ENCODE peak calls at places on chromosomes 1 and 21, in seven cellular contexts. O is OCI-LY7; R is right cardiac atrium; P is CD4-positive, alpha-beta memory T cell; Y is psoas muscle; M is BE2C; Z is aorta. D is an unnamed sample. For H3K4me1, the result is how much of the 10 kb centered on the place peaks cover.

GRCh38 chr1:119276558-119276957 is 92.0 kb upstream of the HAO2 start:
- DNase-seq in O (no peak), R (no peak), P (no peak), Y (no peak), M (no peak), Z (no peak), D (no peak)

GRCh38 chr1:165537351-165538107 is 6.3 kb upstream of the LRRC52 start:
- DNase-seq in O (no peak), R (peak), P (no peak), Y (no peak), M (no peak), Z (no peak), D (no peak)

GRCh38 chr1:219329606-219330005 is 155.9 kb downstream of the LYPLAL1 start:
- DNase-seq in O (no peak), R (no peak), P (no peak), Y (no peak), M (no peak), Z (no peak), D (no peak)

GRCh38 chr21:38448619-38449186 is 49.6 kb downstream of the ERG start:
- DNase-seq in O (no peak), R (no peak), P (no peak), Y (no peak), M (no peak), Z (no peak), D (no peak)

GRCh38 chr1:24906760-24907490 is 23.2 kb downstream of the RUNX3 start:
- DNase-seq in O (no peak), R (no peak), P (no peak), Y (no peak), M (no peak), Z (peak), D (peak)

GRCh38 chr21:42454791-42455190 is 41.2 kb downstream of the RSPH1 start:
- DNase-seq in O (no peak), R (no peak), P (no peak), Y (no peak), M (no peak), Z (no peak), D (no peak)

GRCh38 chr1:218069180-218069579 is 215.9 kb upstream of the RRP15 start:
- DNase-seq in O (no peak), R (no peak), P (no peak), Y (no peak), M (no peak), Z (no peak), D (no peak)

GRCh38 chr1:72013161-72013560 is 269.2 kb downstream of the NEGR1 start:
- DNase-seq in O (no peak), R (no peak), P (no peak), Y (no peak), M (no peak), Z (no peak), D (no peak)

GRCh38 chr1:237124856-237125462 is 83.0 kb downstream of the RYR2 start:
- DNase-seq in O (peak), R (no peak), P (no peak), Y (no peak), M (peak), Z (no peak), D (no peak)

GRCh38 chr1:212293579-212293978 is 8.4 kb downstream of the PPP2R5A start:
- DNase-seq in O (no peak), R (no peak), P (no peak), Y (no peak), M (no peak), Z (no peak), D (no peak)

GRCh38 chr21:18840239-18840638 is 436.7 kb upstream of the TMPRSS15 start:
- DNase-seq in O (peak), R (no peak), P (no peak), Y (no peak), M (peak), Z (no peak), D (no peak)

GRCh38 chr1:2233997-2234761 is 6.1 kb downstream of the SKI start:
- DNase-seq in O (no peak), R (peak), P (peak), Y (peak), M (no peak), Z (peak), D (peak)
- H3K4me1 ChIP-seq in O (under half), R (under half), P (half or more), Y (half or more), M (under half), Z (under half), D (half or more)

GRCh38 chr1:205374205-205375078 is 17.7 kb upstream of the KLHDC8A start:
- DNase-seq in O (no peak), R (no peak), P (no peak), Y (no peak), M (no peak), Z (no peak), D (no peak)
- H3K4me3 ChIP-seq in O (no peak), R (no peak), P (no peak), Y (no peak), M (no peak), Z (no peak), D (no peak)

DNA sequence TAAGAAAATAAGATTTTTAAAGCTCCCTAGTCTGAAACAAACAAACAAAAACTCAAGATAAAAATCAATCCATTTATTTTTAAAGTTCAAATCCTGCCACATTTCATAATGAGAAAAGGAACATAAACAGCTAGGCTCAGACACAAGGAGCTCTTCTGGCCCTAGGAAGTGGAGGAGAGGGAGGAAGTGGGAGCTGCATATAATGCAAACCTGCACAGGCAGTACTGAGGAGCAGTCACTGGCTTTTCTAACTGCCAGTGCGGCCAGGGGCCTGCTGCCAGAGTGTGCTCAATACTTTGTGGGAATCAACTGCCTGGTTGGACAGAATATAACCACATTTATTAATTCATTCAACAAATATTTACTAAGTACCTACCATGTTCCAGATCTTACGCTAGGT is 139.8 kb upstream of the SPATA6 start:
- DNase-seq in O (no peak), R (no peak), P (no peak), Y (no peak), M (no peak), Z (no peak), D (no peak)
- H3K4me1 ChIP-seq in O (under half), R (under half), P (under half), Y (under half), M (under half), Z (under half), D (under half)

GRCh38 chr1:222709700-222710153 is 2.6 kb downstream of the AIDA start:
- DNase-seq in O (no peak), R (no peak), P (no peak), Y (no peak), M (no peak), Z (no peak), D (no peak)
- H3K4me3 ChIP-seq in O (no peak), R (no peak), P (no peak), Y (no peak), M (peak), Z (no peak), D (no peak)

GRCh38 chr1:115430717-115431116 is 92.7 kb upstream of the NGF start:
- DNase-seq in O (no peak), R (no peak), P (no peak), Y (no peak), M (no peak), Z (no peak), D (no peak)
- H3K4me1 ChIP-seq in O (under half), R (under half), P (under half), Y (under half), M (under half), Z (under half), D (under half)

GRCh38 chr1:115088115-115088794 is 1.0 kb downstream of the TSPAN2 start:
- DNase-seq in O (no peak), R (no peak), P (no peak), Y (no peak), M (no peak), Z (no peak), D (no peak)
- H3K4me3 ChIP-seq in O (no peak), R (no peak), P (peak), Y (peak), M (no peak), Z (peak), D (peak)

DNA sequence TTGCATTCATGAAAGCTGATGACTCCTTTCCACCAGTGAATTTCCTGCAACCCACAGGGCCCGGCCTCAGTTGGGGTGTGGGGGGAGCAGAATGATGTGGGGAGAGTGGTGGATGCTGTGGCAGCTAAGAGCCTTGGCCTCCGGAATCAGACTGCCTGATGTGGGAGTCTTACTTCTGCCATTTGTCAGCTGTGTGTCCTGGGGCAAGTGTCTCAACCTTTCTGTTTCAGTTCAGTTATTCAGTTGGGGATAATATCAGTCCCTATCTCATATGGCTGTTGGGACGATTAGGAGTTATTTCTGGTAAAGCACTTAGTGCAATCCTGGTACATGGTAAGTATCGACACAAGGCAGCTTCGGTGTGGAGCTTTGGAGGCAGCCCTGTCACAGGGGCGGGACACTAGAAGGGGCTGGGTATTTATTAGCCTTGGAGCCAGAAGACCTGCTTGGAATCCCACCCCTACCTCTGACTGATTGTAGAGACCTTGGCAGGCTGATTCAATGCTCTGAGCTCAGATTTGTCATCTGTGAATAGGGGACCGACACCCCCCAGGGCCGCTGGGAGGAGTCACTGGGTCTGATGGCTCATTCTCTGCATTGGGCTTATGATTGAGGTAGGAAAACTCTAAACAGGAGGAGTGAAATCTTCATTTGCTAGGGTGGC is 19.6 kb downstream of the ARHGEF10L start:
- DNase-seq in O (no peak), R (no peak), P (no peak), Y (no peak), M (no peak), Z (no peak), D (no peak)
- H3K4me1 ChIP-seq in O (under half), R (under half), P (under half), Y (under half), M (under half), Z (under half), D (under half)

GRCh38 chr1:234746798-234747196 is 136.8 kb upstream of the IRF2BP2 start:
- DNase-seq in O (no peak), R (no peak), P (no peak), Y (no peak), M (no peak), Z (no peak), D (no peak)

GRCh38 chr1:234748066-234748465 is 138.1 kb upstream of the IRF2BP2 start:
- DNase-seq in O (no peak), R (no peak), P (no peak), Y (no peak), M (no peak), Z (peak), D (no peak)

GRCh38 chr1:234745844-234746797 is 136.1 kb upstream of the IRF2BP2 start:
- DNase-seq in O (no peak), R (no peak), P (no peak), Y (no peak), M (peak), Z (no peak), D (no peak)

GRCh38 chr1:234748713-234749112 is 138.7 kb upstream of the IRF2BP2 start:
- DNase-seq in O (no peak), R (no peak), P (no peak), Y (no peak), M (no peak), Z (no peak), D (no peak)

DNA sequence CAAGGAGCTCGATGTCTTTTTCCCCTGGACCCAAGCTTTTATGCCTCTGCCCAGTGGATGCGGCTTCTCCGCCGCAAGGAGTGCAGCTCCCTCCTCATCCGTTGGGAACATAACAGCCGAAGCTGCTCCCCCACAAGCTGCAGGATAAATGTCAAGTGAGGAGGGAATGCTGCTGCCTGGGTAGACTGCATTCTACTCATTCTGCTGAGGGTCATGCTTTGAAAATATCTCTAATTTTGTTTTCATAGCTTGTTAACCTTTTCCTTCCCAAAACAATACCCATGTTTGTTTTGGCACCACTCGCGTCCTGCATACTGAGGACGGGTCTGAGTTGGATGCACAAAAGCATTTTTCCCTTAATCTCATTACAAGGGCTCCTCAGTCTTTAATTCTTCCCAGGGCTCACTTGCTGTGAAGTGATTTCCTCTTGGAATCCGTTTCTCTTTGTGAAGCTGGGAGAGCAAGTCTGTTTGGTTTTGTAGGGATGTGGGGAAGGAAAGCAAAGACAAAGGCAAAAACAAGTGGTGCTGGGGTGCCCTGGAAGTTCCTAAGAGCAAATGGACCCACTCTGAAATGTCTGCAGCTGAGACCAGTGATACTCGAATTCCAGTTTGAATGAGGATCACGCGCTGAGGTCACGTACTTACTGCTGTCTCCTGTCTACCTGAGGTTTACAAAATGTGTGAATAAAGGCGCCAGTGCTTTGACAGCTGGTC is 134.0 kb upstream of the IRF2BP2 start:
- DNase-seq in O (no peak), R (peak), P (no peak), Y (no peak), M (no peak), Z (no peak), D (no peak)
- H3K4me3 ChIP-seq in O (no peak), R (no peak), P (no peak), Y (peak), M (no peak), Z (no peak), D (no peak)